ENCODE peak calls at places on chromosome 9, in seven cellular contexts. B is GM23338, O is stomach, C is transverse colon, Q is HCT116, G is HepG2, M is sigmoid colon. F is an unnamed sample. For H3K4me1, the result is how much of the 10 kb centered on the place peaks cover.

GRCh38 chr9:106877345-106877744 is 14.4 kb downstream of the ZNF462 start:
- DNase-seq in B (no peak), O (no peak), C (no peak), Q (no peak), G (no peak), M (peak), F (no peak)

GRCh38 chr9:137619240-137620090 is 660 bp downstream of the EHMT1 start:
- DNase-seq in B (peak), O (peak), C (peak), Q (no peak), G (no peak), M (peak), F (no peak)

GRCh38 chr9:2722715-2723114 is 5.4 kb downstream of the KCNV2 start:
- DNase-seq in B (peak), O (no peak), C (no peak), Q (no peak), G (peak), M (no peak), F (no peak)

GRCh38 chr9:137722481-137722880 is 103.7 kb downstream of the EHMT1 start:
- DNase-seq in B (no peak), O (no peak), C (no peak), Q (no peak), G (no peak), M (no peak), F (no peak)

GRCh38 chr9:3863114-3863528 is 337.3 kb upstream of the RFX3 start:
- DNase-seq in B (no peak), O (no peak), C (no peak), Q (peak), G (no peak), M (no peak), F (no peak)

GRCh38 chr9:19255821-19256220 is 25.3 kb downstream of the DENND4C start:
- DNase-seq in B (no peak), O (no peak), C (no peak), Q (no peak), G (no peak), M (no peak), F (no peak)

GRCh38 chr9:137021979-137022619 is 5.9 kb downstream of the ABCA2 start:
- DNase-seq in B (peak), O (peak), C (peak), Q (peak), G (peak), M (no peak), F (no peak)

GRCh38 chr9:35518212-35518917 is 28.5 kb downstream of the RUSC2 start:
- DNase-seq in B (peak), O (peak), C (no peak), Q (peak), G (peak), M (no peak), F (no peak)

GRCh38 chr9:78031271-78031825 is at the start of gene GNAQ:
- DNase-seq in B (peak), O (no peak), C (peak), Q (no peak), G (no peak), M (peak), F (no peak)

GRCh38 chr9:126611188-126611587 is 2.5 kb upstream of the LMX1B start:
- DNase-seq in B (no peak), O (no peak), C (no peak), Q (no peak), G (no peak), M (peak), F (no peak)

GRCh38 chr9:100670719-100671118 is 92.8 kb downstream of the CAVIN4 start:
- DNase-seq in B (peak), O (no peak), C (no peak), Q (no peak), G (no peak), M (no peak), F (no peak)

GRCh38 chr9:8492034-8492433 is 692.5 kb upstream of the DMAC1 start:
- DNase-seq in B (peak), O (no peak), C (no peak), Q (no peak), G (no peak), M (no peak), F (no peak)

GRCh38 chr9:33750307-33750838 is 45.0 kb upstream of the PRSS3 start:
- DNase-seq in B (peak), O (peak), C (peak), Q (no peak), G (no peak), M (no peak), F (no peak)

GRCh38 chr9:127578952-127579853 is 32.9 kb upstream of the STXBP1 start:
- DNase-seq in B (peak), O (peak), C (peak), Q (peak), G (peak), M (peak), F (peak)

GRCh38 chr9:113616716-113617496 is 153.4 kb downstream of the RGS3 start:
- DNase-seq in B (no peak), O (no peak), C (no peak), Q (no peak), G (no peak), M (peak), F (no peak)

GRCh38 chr9:89661956-89662717 is 57.3 kb downstream of the GADD45G start:
- DNase-seq in B (peak), O (peak), C (peak), Q (peak), G (peak), M (peak), F (peak)

GRCh38 chr9:36192196-36192595 is 1.5 kb downstream of the CLTA start:
- DNase-seq in B (peak), O (no peak), C (no peak), Q (no peak), G (no peak), M (peak), F (no peak)

GRCh38 chr9:38059233-38059936 is 9.6 kb downstream of the SHB start:
- DNase-seq in B (no peak), O (no peak), C (no peak), Q (no peak), G (peak), M (no peak), F (no peak)

GRCh38 chr9:37540634-37541033 is 35.5 kb downstream of the FBXO10 start:
- DNase-seq in B (no peak), O (peak), C (peak), Q (no peak), G (no peak), M (no peak), F (no peak)

GRCh38 chr9:136525207-136525606 is 20.6 kb downstream of the NOTCH1 start:
- DNase-seq in B (no peak), O (no peak), C (no peak), Q (no peak), G (no peak), M (no peak), F (no peak)

GRCh38 chr9:5509573-5509972 is 758 bp upstream of the PDCD1LG2 start:
- DNase-seq in B (no peak), O (no peak), C (no peak), Q (peak), G (no peak), M (no peak), F (no peak)

GRCh38 chr9:76095585-76095984 is 205.1 kb downstream of the PCSK5 start:
- DNase-seq in B (no peak), O (no peak), C (no peak), Q (no peak), G (no peak), M (no peak), F (no peak)

GRCh38 chr9:97479496-97480159 is 21.8 kb upstream of the TMOD1 start:
- DNase-seq in B (peak), O (no peak), C (no peak), Q (no peak), G (no peak), M (no peak), F (no peak)

GRCh38 chr9:133058550-133059320 is 3.0 kb upstream of the CEL start:
- DNase-seq in B (no peak), O (no peak), C (no peak), Q (no peak), G (no peak), M (no peak), F (no peak)

GRCh38 chr9:133059623-133060022 is 2.2 kb upstream of the CEL start:
- DNase-seq in B (no peak), O (no peak), C (no peak), Q (no peak), G (no peak), M (no peak), F (no peak)

GRCh38 chr9:133058051-133058450 is 3.7 kb upstream of the CEL start:
- DNase-seq in B (no peak), O (no peak), C (no peak), Q (no peak), G (no peak), M (no peak), F (no peak)

GRCh38 chr9:133063159-133063499 is 1.3 kb downstream of the CEL start:
- DNase-seq in B (no peak), O (no peak), C (no peak), Q (no peak), G (no peak), M (no peak), F (no peak)

DNA sequence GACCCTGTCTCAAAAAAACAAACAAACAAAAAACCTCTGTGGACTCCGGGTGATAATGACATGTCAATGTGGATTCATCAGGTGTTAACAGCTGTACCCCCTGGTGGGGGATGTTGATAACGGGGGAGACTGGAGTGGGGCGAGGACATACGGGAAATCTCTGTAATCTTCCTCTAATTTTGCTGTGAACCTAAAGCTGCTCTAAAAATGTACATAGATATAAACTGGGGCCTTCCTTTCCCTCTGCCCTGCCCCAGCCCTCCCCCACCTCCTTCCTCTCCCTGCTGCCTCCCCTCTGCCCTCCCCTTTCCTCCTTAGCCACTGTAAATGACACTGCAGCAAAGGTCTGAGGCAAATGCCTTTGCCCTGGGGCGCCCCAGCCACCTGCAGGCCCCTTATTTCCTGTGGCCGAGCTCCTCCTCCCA is 1.4 kb upstream of the CEL start:
- DNase-seq in B (peak), O (no peak), C (no peak), Q (no peak), G (no peak), M (no peak), F (no peak)
- H3K4me1 ChIP-seq in B (under half), O (under half), C (under half), Q (under half), G (under half), M (under half), F (under half)

GRCh38 chr9:70043689-70044449 is at the start of gene MAMDC2:
- DNase-seq in B (peak), O (peak), C (peak), Q (no peak), G (no peak), M (peak), F (peak)
- TF ChIP-seq POLR2AphosphoS5 in B (peak), O (no peak), C (peak), Q (no peak), G (no peak), M (peak), F (peak)

GRCh38 chr9:72949918-72950325 is 2.9 kb downstream of the ALDH1A1 start:
- DNase-seq in B (no peak), O (no peak), C (no peak), Q (no peak), G (no peak), M (no peak), F (no peak)

GRCh38 chr9:72951043-72951442 is 1.8 kb downstream of the ALDH1A1 start:
- DNase-seq in B (no peak), O (no peak), C (no peak), Q (no peak), G (peak), M (no peak), F (no peak)

GRCh38 chr9:72952394-72952720 is 496 bp downstream of the ALDH1A1 start:
- DNase-seq in B (no peak), O (no peak), C (no peak), Q (no peak), G (no peak), M (no peak), F (no peak)

GRCh38 chr9:72952914-72953313 is at the start of gene ALDH1A1:
- DNase-seq in B (peak), O (peak), C (peak), Q (no peak), G (peak), M (no peak), F (no peak)

DNA sequence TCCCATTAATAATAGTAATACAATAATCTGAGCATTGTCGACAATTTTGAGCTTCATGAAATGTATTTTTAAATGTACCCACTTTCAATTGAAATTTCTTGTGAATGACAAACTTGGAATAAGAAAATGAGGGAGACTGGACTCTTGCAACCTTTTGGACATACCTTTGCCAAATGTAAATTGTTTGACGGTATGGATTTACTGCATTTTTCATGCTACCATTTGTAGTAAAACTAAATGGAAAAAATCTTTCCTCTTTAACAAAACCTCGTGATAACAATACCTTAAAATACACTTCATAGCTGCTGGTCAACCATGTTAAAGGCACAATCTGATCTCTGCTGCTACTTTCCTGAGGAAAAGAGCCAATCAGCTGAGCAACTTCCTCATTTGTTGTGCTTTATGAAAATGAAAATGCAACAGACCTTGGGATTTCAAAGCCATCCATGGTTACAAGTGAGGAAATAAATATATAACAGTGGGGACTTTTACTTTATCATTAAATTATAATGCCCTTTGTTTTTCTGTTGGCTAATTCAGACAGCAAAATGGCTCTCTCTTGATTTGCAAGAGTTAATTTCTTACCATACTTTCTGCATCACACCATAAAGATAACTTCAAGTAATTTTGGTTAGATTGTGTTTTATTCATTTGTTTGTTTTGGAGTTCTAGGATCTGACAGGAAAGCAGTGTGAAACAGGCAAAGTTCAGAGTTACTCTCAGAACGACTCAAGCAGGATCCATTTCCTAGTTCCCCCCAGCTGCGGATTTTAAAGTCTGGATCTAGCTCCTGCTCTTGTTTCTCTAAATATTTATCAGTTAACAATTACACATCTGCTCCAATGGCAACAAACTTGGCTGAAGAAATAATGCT is 1.1 kb downstream of the ALDH1A1 start:
- DNase-seq in B (no peak), O (no peak), C (no peak), Q (no peak), G (no peak), M (no peak), F (no peak)
- H3K4me1 ChIP-seq in B (under half), O (under half), C (under half), Q (under half), G (half or more), M (under half), F (under half)

DNA sequence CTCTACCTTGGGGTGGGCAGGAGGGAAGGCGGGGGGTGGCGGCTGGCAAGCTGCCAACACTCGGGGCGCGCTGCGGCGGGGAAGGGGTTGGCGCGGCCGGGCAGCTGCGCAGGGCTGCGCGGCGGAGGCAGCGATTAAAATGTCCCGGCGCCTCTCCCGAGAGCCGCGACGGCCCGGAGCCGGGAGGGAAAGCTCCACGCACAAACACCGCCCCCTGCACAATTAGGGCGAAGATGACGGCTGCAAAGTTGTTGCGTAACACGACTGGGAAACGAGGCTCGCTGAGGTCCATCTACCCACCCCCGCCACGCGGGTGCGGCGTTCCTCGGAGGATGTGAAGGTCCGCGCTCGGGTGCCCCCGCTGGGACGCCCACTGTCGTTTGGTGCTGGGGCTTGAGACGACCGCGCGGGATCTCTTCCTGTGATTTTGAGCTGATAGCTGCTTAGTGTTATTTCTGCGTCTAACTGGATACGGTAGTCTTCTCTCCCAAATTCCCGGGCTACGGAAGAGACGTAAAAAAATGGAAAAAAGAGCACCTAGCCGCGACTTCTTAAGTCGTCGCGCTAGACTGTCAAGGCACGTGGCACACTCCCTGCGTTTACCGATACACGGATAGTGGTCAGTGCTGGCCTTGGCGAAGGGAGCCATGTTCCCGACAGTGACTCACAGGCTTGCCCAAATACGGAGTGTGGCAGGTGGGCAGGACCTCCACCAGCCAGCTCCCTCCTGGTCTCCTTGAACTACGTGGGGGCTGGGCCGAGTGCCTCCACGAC is 958 bp upstream of the NFIL3 start:
- DNase-seq in B (peak), O (peak), C (peak), Q (no peak), G (peak), M (peak), F (peak)
- TF ChIP-seq POLR2AphosphoS5 in B (no peak), O (peak), C (peak), Q (no peak), G (peak), M (peak), F (peak)

GRCh38 chr9:98740226-98740881 is 31.6 kb upstream of the GABBR2 start:
- DNase-seq in B (no peak), O (no peak), C (no peak), Q (no peak), G (no peak), M (no peak), F (no peak)
- H3K4me1 ChIP-seq in B (under half), O (under half), C (under half), Q (under half), G (under half), M (under half), F (under half)

GRCh38 chr9:112354081-112354743 is 20.8 kb upstream of the PTBP3 start:
- DNase-seq in B (no peak), O (no peak), C (no peak), Q (no peak), G (no peak), M (no peak), F (no peak)

GRCh38 chr9:112348993-112349333 is 15.5 kb upstream of the PTBP3 start:
- DNase-seq in B (peak), O (no peak), C (no peak), Q (no peak), G (no peak), M (no peak), F (no peak)

GRCh38 chr9:112352209-112352608 is 18.8 kb upstream of the PTBP3 start:
- DNase-seq in B (no peak), O (no peak), C (no peak), Q (no peak), G (no peak), M (no peak), F (no peak)

GRCh38 chr9:112351184-112351583 is 17.8 kb upstream of the PTBP3 start:
- DNase-seq in B (no peak), O (no peak), C (no peak), Q (no peak), G (no peak), M (no peak), F (no peak)

DNA sequence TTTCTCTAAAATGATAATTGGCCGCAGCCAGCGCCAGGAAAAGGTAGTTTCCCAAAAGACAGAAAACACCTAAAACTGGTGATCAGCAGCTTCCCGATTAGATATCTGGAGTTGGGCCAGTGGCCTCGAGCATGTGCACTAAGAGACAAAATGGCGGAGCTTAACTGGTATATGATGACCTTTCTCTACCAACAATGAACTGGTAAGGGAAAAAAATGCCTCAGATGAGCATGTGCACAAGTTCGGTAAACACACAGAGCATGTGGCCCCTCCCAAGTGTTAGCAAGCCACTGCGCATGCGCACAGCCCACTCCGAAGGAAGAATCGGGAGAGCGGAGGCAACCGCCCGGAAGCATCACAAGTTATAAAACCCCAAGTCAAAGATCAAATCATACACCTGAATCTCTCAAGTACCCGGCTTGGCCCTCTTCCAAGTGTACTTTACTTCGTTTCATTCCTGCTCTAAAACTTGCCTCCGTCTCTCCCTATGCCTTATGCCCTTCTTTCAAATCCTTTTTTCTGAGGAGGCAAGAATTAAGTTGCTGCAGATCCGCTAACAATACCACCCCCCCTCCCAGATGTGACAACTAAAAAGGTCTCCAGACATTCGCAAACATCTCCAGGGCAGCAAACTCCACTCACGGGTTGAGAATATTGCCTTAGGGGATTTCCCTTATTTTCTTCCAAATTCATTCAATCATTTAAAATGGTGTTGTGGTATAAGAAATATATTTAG is 15.0 kb upstream of the PTBP3 start:
- DNase-seq in B (peak), O (peak), C (peak), Q (no peak), G (peak), M (peak), F (peak)
- TF ChIP-seq POLR2AphosphoS5 in B (no peak), O (peak), C (no peak), Q (no peak), G (no peak), M (no peak), F (no peak)